ENCODE peak calls at places on chromosome 17, in ten cellular contexts. One of them, this sample, is unnamed.

GRCh38 chr17:55577687-55578086 is 66.4 kb upstream of the SMIM36 start:
- DNase-seq in OCI-LY7: no peak
- DNase-seq in stomach: no peak
- DNase-seq in AG04450: no peak
- DNase-seq in H9: no peak
- DNase-seq in thoracic aorta: no peak
- DNase-seq in AG09309: no peak
- DNase-seq in nephron progenitor cell: no peak
- DNase-seq in B cell: no peak
- DNase-seq in CD4-positive, alpha-beta T cell: peak; percentile 20
- DNase-seq in this sample: no peak

GRCh38 chr17:48624544-48625501 is 1.3 kb downstream of the HOXB9 start:
- DNase-seq in OCI-LY7: no peak
- DNase-seq in stomach: no peak
- DNase-seq in AG04450: no peak
- DNase-seq in H9: peak; percentile 87
- DNase-seq in thoracic aorta: no peak
- DNase-seq in AG09309: no peak
- DNase-seq in nephron progenitor cell: no peak
- DNase-seq in B cell: peak; percentile 73
- DNase-seq in CD4-positive, alpha-beta T cell: no peak
- DNase-seq in this sample: no peak

GRCh38 chr17:79835953-79836951 is 3.0 kb downstream of the CBX4 start:
- DNase-seq in OCI-LY7: peak; percentile 69
- DNase-seq in stomach: peak; percentile 90
- DNase-seq in AG04450: no peak
- DNase-seq in H9: peak; percentile 100
- DNase-seq in thoracic aorta: no peak
- DNase-seq in AG09309: no peak
- DNase-seq in nephron progenitor cell: peak; percentile 52
- DNase-seq in B cell: no peak
- DNase-seq in CD4-positive, alpha-beta T cell: no peak
- DNase-seq in this sample: peak; percentile 10

GRCh38 chr17:76179496-76180467 is 38.7 kb upstream of the FOXJ1 start:
- DNase-seq in OCI-LY7: peak; percentile 89
- DNase-seq in stomach: no peak
- DNase-seq in AG04450: no peak
- DNase-seq in H9: no peak
- DNase-seq in thoracic aorta: no peak
- DNase-seq in AG09309: no peak
- DNase-seq in nephron progenitor cell: no peak
- DNase-seq in B cell: no peak
- DNase-seq in CD4-positive, alpha-beta T cell: peak; percentile 26
- DNase-seq in this sample: no peak

GRCh38 chr17:44759096-44759915 is 518 bp downstream of the ADAM11 start:
- DNase-seq in OCI-LY7: no peak
- DNase-seq in stomach: no peak
- DNase-seq in AG04450: no peak
- DNase-seq in H9: peak; percentile 48
- DNase-seq in thoracic aorta: no peak
- DNase-seq in AG09309: no peak
- DNase-seq in nephron progenitor cell: peak; percentile 48
- DNase-seq in B cell: no peak
- DNase-seq in CD4-positive, alpha-beta T cell: no peak
- DNase-seq in this sample: peak; percentile 40

GRCh38 chr17:13562271-13562800 is 39.4 kb downstream of the HS3ST3A1 start:
- DNase-seq in OCI-LY7: no peak
- DNase-seq in stomach: no peak
- DNase-seq in AG04450: no peak
- DNase-seq in H9: no peak
- DNase-seq in thoracic aorta: no peak
- DNase-seq in AG09309: peak; percentile 74
- DNase-seq in nephron progenitor cell: peak; percentile 62
- DNase-seq in B cell: no peak
- DNase-seq in CD4-positive, alpha-beta T cell: no peak
- DNase-seq in this sample: no peak

GRCh38 chr17:79933863-79934652 is 94.8 kb upstream of the CBX4 start:
- DNase-seq in OCI-LY7: peak; percentile 26
- DNase-seq in stomach: peak; percentile 71
- DNase-seq in AG04450: no peak
- DNase-seq in H9: no peak
- DNase-seq in thoracic aorta: no peak
- DNase-seq in AG09309: no peak
- DNase-seq in nephron progenitor cell: no peak
- DNase-seq in B cell: peak; percentile 70
- DNase-seq in CD4-positive, alpha-beta T cell: no peak
- DNase-seq in this sample: no peak

GRCh38 chr17:36107660-36108059 is 4.0 kb downstream of the CCL4 start:
- DNase-seq in OCI-LY7: no peak
- DNase-seq in stomach: no peak
- DNase-seq in AG04450: no peak
- DNase-seq in H9: no peak
- DNase-seq in thoracic aorta: no peak
- DNase-seq in AG09309: no peak
- DNase-seq in nephron progenitor cell: no peak
- DNase-seq in B cell: no peak
- DNase-seq in CD4-positive, alpha-beta T cell: no peak
- DNase-seq in this sample: no peak

GRCh38 chr17:51251010-51251409 is 8.8 kb downstream of the MBTD1 start:
- DNase-seq in OCI-LY7: no peak
- DNase-seq in stomach: no peak
- DNase-seq in AG04450: no peak
- DNase-seq in H9: no peak
- DNase-seq in thoracic aorta: no peak
- DNase-seq in AG09309: no peak
- DNase-seq in nephron progenitor cell: no peak
- DNase-seq in B cell: no peak
- DNase-seq in CD4-positive, alpha-beta T cell: no peak
- DNase-seq in this sample: no peak

GRCh38 chr17:80455328-80455710 is 21.1 kb downstream of the NPTX1 start:
- DNase-seq in OCI-LY7: peak; percentile 64
- DNase-seq in stomach: peak; percentile 48
- DNase-seq in AG04450: no peak
- DNase-seq in H9: peak; percentile 85
- DNase-seq in thoracic aorta: no peak
- DNase-seq in AG09309: no peak
- DNase-seq in nephron progenitor cell: peak; percentile 70
- DNase-seq in B cell: peak; percentile 77
- DNase-seq in CD4-positive, alpha-beta T cell: no peak
- DNase-seq in this sample: peak; percentile 49

GRCh38 chr17:44738214-44738906 is 20.4 kb upstream of the ADAM11 start:
- DNase-seq in OCI-LY7: no peak
- DNase-seq in stomach: no peak
- DNase-seq in AG04450: no peak
- DNase-seq in H9: no peak
- DNase-seq in thoracic aorta: no peak
- DNase-seq in AG09309: no peak
- DNase-seq in nephron progenitor cell: no peak
- DNase-seq in B cell: no peak
- DNase-seq in CD4-positive, alpha-beta T cell: no peak
- DNase-seq in this sample: no peak

GRCh38 chr17:6071528-6072065 is 1.4 kb downstream of the WSCD1 start:
- DNase-seq in OCI-LY7: no peak
- DNase-seq in stomach: no peak
- DNase-seq in AG04450: no peak
- DNase-seq in H9: no peak
- DNase-seq in thoracic aorta: no peak
- DNase-seq in AG09309: no peak
- DNase-seq in nephron progenitor cell: no peak
- DNase-seq in B cell: no peak
- DNase-seq in CD4-positive, alpha-beta T cell: no peak
- DNase-seq in this sample: no peak

GRCh38 chr17:6070280-6070894 is at the start of gene WSCD1:
- DNase-seq in OCI-LY7: no peak
- DNase-seq in stomach: peak; percentile 45
- DNase-seq in AG04450: no peak
- DNase-seq in H9: no peak
- DNase-seq in thoracic aorta: no peak
- DNase-seq in AG09309: no peak
- DNase-seq in nephron progenitor cell: peak; percentile 68
- DNase-seq in B cell: peak; percentile 63
- DNase-seq in CD4-positive, alpha-beta T cell: no peak
- DNase-seq in this sample: peak; percentile 27

GRCh38 chr17:6072157-6072556 is 2.0 kb downstream of the WSCD1 start:
- DNase-seq in OCI-LY7: no peak
- DNase-seq in stomach: no peak
- DNase-seq in AG04450: no peak
- DNase-seq in H9: no peak
- DNase-seq in thoracic aorta: no peak
- DNase-seq in AG09309: no peak
- DNase-seq in nephron progenitor cell: no peak
- DNase-seq in B cell: no peak
- DNase-seq in CD4-positive, alpha-beta T cell: no peak
- DNase-seq in this sample: no peak

GRCh38 chr17:6069611-6070279 is 434 bp upstream of the WSCD1 start:
- DNase-seq in OCI-LY7: no peak
- DNase-seq in stomach: no peak
- DNase-seq in AG04450: no peak
- DNase-seq in H9: no peak
- DNase-seq in thoracic aorta: no peak
- DNase-seq in AG09309: no peak
- DNase-seq in nephron progenitor cell: no peak
- DNase-seq in B cell: no peak
- DNase-seq in CD4-positive, alpha-beta T cell: no peak
- DNase-seq in this sample: peak; percentile 12

DNA sequence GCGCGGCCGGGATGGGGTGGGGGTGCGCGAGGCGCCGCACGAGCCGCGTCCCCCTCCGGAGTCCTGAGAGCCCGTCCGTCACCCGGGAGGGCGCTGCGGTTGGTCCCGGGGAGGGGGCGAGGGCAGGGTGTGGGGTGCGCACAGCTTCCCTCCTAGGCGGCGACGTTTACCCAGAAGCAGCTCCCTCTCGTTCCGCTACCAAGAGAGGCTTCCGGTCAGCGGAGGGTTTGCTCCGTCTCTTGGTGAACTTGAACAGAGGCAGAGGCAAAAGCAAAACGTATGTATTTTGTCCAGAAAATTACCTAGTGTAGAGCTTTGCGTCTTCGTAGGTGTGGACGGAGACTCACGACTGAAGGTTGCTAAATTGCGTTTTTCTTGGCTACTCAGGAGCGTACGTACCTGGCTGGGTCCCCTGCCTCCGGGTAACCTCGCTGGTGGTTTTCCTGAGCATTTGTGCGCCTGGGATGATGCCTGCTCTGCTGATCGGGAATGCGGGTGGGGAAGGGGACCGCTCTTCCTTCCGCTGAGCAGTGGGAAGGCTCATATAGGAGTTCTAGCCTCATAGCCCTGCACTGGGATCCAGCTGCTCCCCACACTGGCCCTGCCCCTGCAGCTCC is 824 bp downstream of the WSCD1 start:
- DNase-seq in OCI-LY7: no peak
- DNase-seq in stomach: no peak
- DNase-seq in AG04450: no peak
- DNase-seq in H9: no peak
- DNase-seq in thoracic aorta: no peak
- DNase-seq in AG09309: no peak
- DNase-seq in nephron progenitor cell: peak; percentile 55
- DNase-seq in B cell: no peak
- DNase-seq in CD4-positive, alpha-beta T cell: no peak
- DNase-seq in this sample: peak; percentile 34
- TF ChIP-seq CTCF in OCI-LY7: no peak
- TF ChIP-seq CTCF in stomach: no peak
- TF ChIP-seq CTCF in AG04450: no peak
- TF ChIP-seq CTCF in H9: peak; percentile 12
- TF ChIP-seq CTCF in thoracic aorta: no peak
- TF ChIP-seq CTCF in AG09309: no peak
- TF ChIP-seq CTCF in nephron progenitor cell: no peak
- TF ChIP-seq CTCF in B cell: no peak
- TF ChIP-seq CTCF in CD4-positive, alpha-beta T cell: no peak
- TF ChIP-seq CTCF in this sample: no peak

DNA sequence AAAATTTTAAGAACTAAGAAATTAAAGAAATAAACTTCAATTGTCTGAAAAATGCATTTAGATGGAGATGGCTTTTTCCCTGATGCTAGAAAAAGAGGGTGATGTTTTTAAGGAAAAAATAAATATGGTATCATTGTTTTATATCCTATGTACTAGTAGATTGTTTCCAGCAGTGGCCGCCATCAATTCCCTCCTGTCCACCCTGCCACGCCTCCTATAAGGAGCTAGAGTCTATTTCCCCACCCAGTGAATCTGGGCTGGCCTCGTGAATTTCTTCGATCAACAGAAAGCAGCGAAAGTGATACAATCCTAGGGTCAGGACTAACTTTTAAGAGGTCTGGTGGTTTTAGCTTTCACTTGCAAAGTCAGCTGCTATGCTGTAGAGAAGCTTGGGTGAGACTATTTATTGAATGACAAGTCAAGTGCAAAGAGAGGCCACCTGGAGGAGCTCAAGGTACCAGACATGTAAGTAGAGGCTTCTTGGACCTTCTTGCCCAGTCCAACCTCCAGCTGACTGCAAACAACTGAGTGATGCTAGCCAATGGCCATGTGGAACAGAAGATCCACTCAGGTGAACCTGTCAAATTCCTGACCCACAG is 80.9 kb upstream of the MTMR4 start:
- DNase-seq in OCI-LY7: peak; percentile 10
- DNase-seq in stomach: no peak
- DNase-seq in AG04450: no peak
- DNase-seq in H9: no peak
- DNase-seq in thoracic aorta: no peak
- DNase-seq in AG09309: no peak
- DNase-seq in nephron progenitor cell: no peak
- DNase-seq in B cell: no peak
- DNase-seq in CD4-positive, alpha-beta T cell: no peak
- DNase-seq in this sample: no peak
- TF ChIP-seq CTCF in OCI-LY7: peak; percentile 28
- TF ChIP-seq CTCF in stomach: no peak
- TF ChIP-seq CTCF in AG04450: no peak
- TF ChIP-seq CTCF in H9: peak; percentile 41
- TF ChIP-seq CTCF in thoracic aorta: no peak
- TF ChIP-seq CTCF in AG09309: no peak
- TF ChIP-seq CTCF in nephron progenitor cell: no peak
- TF ChIP-seq CTCF in B cell: no peak
- TF ChIP-seq CTCF in CD4-positive, alpha-beta T cell: no peak
- TF ChIP-seq CTCF in this sample: no peak

DNA sequence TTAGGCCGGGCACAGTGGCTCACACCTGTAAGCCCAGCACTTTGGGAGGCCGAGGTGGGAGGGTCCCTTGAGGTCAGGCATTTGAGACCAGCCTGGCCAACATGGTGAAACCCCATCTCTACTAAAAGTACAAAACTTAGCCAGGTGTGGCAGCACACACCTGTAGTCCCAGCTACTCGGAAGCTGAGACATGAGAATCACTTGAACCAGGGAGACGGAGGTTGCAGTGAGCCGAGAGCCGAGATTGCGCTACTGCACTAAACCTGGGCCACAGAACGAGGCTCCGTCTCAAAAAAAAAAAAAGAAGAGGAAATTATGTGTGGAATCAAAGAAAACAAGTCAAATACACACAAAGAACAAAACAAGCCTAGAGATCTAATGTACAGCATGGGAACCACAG is 16.1 kb upstream of the MPRIP start:
- DNase-seq in OCI-LY7: no peak
- DNase-seq in stomach: no peak
- DNase-seq in AG04450: no peak
- DNase-seq in H9: no peak
- DNase-seq in thoracic aorta: no peak
- DNase-seq in AG09309: no peak
- DNase-seq in nephron progenitor cell: no peak
- DNase-seq in B cell: no peak
- DNase-seq in CD4-positive, alpha-beta T cell: no peak
- DNase-seq in this sample: no peak
- TF ChIP-seq CTCF in OCI-LY7: no peak
- TF ChIP-seq CTCF in stomach: no peak
- TF ChIP-seq CTCF in AG04450: no peak
- TF ChIP-seq CTCF in H9: peak; percentile 14
- TF ChIP-seq CTCF in thoracic aorta: no peak
- TF ChIP-seq CTCF in AG09309: no peak
- TF ChIP-seq CTCF in nephron progenitor cell: no peak
- TF ChIP-seq CTCF in B cell: no peak
- TF ChIP-seq CTCF in CD4-positive, alpha-beta T cell: no peak
- TF ChIP-seq CTCF in this sample: no peak

GRCh38 chr17:11391134-11391533 is 150.1 kb downstream of the SHISA6 start:
- DNase-seq in OCI-LY7: no peak
- DNase-seq in stomach: no peak
- DNase-seq in AG04450: no peak
- DNase-seq in H9: peak; percentile 73
- DNase-seq in thoracic aorta: no peak
- DNase-seq in AG09309: no peak
- DNase-seq in nephron progenitor cell: no peak
- DNase-seq in B cell: no peak
- DNase-seq in CD4-positive, alpha-beta T cell: no peak
- DNase-seq in this sample: no peak
- TF ChIP-seq CTCF in OCI-LY7: peak; percentile 31
- TF ChIP-seq CTCF in stomach: no peak
- TF ChIP-seq CTCF in AG04450: no peak
- TF ChIP-seq CTCF in H9: peak; percentile 78
- TF ChIP-seq CTCF in thoracic aorta: no peak
- TF ChIP-seq CTCF in AG09309: no peak
- TF ChIP-seq CTCF in nephron progenitor cell: no peak
- TF ChIP-seq CTCF in B cell: no peak
- TF ChIP-seq CTCF in CD4-positive, alpha-beta T cell: no peak
- TF ChIP-seq CTCF in this sample: peak; percentile 22